ENCODE peak calls at places on chromosomes 7 and 10, in six cellular contexts. U is heart left ventricle, X is IMR-90, N is fibroblast of mammary gland, V is AG10803, M is foreskin fibroblast. J is an unnamed sample.

GRCh38 chr10:70052462-70053211 is at the start of gene MACROH2A2:
- DNase-seq in U (peak), X (peak), N (peak), V (peak), M (peak), J (peak)

GRCh38 chr7:14414274-14414986 is 425.0 kb upstream of the ETV1 start:
- DNase-seq in U (no peak), X (no peak), N (no peak), V (no peak), M (no peak), J (no peak)

GRCh38 chr7:13139436-13139835 is 452.0 kb downstream of the ARL4A start:
- DNase-seq in U (no peak), X (no peak), N (no peak), V (no peak), M (no peak), J (no peak)

GRCh38 chr10:19749185-19749729 is 67.0 kb upstream of the PLXDC2 start:
- DNase-seq in U (no peak), X (peak), N (peak), V (peak), M (peak), J (peak)

GRCh38 chr7:18352339-18353255 is 143.0 kb upstream of the HDAC9 start:
- DNase-seq in U (peak), X (peak), N (peak), V (peak), M (peak), J (peak)

GRCh38 chr10:113897693-113898618 is 43.5 kb downstream of the NHLRC2 start:
- DNase-seq in U (peak), X (no peak), N (no peak), V (peak), M (no peak), J (no peak)

GRCh38 chr10:131211965-131212619 is 99.4 kb downstream of the TCERG1L start:
- DNase-seq in U (no peak), X (no peak), N (no peak), V (no peak), M (no peak), J (no peak)

GRCh38 chr7:158432369-158433270 is 155.0 kb downstream of the PTPRN2 start:
- DNase-seq in U (no peak), X (no peak), N (peak), V (no peak), M (no peak), J (peak)

GRCh38 chr10:546971-547590 is 142.4 kb downstream of the DIP2C start:
- DNase-seq in U (no peak), X (peak), N (no peak), V (no peak), M (peak), J (peak)

GRCh38 chr7:157497744-157498541 is 161.1 kb downstream of the DNAJB6 start:
- DNase-seq in U (no peak), X (no peak), N (no peak), V (no peak), M (no peak), J (no peak)

GRCh38 chr7:99990417-99990816 is 14.6 kb upstream of the AZGP1 start:
- DNase-seq in U (no peak), X (no peak), N (no peak), V (no peak), M (no peak), J (no peak)

GRCh38 chr7:278081-278480 is 11.9 kb upstream of the FOXL3 start:
- DNase-seq in U (peak), X (no peak), N (no peak), V (no peak), M (no peak), J (no peak)

GRCh38 chr10:102384606-102385429 is 10.7 kb upstream of the NFKB2 start:
- DNase-seq in U (no peak), X (peak), N (peak), V (peak), M (peak), J (no peak)

GRCh38 chr10:121926669-121927360 is 1.0 kb downstream of the ATE1 start:
- DNase-seq in U (no peak), X (no peak), N (peak), V (peak), M (no peak), J (peak)

GRCh38 chr7:145737617-145738016 is 379.0 kb upstream of the CNTNAP2 start:
- DNase-seq in U (no peak), X (no peak), N (no peak), V (no peak), M (no peak), J (no peak)

GRCh38 chr10:132141076-132141475 is 45.7 kb upstream of the DPYSL4 start:
- DNase-seq in U (peak), X (no peak), N (no peak), V (no peak), M (no peak), J (no peak)

GRCh38 chr7:155807805-155808550 is 4.3 kb downstream of the SHH start:
- DNase-seq in U (peak), X (no peak), N (no peak), V (no peak), M (no peak), J (no peak)

DNA sequence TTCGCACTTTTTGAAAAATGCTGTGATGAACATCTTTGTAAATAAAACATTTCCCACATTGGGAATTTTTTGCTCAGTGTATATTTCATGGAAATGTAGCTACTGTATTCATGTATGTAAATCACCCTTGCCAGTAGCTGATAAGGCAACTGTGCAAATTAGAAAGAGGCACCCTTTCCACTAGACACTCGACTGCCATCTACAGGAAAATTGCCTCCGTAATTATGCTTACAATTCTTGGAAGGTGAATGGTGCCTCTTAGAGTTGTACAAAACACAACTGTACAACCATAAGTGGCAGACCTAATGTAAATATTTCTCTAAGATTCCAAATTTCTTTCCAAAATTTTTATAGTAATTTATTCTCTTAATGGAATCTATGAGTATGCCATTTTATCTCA is 491.7 kb downstream of the CCSER2 start:
- DNase-seq in U (no peak), X (no peak), N (no peak), V (no peak), M (no peak), J (no peak)
- TF ChIP-seq CTCF in U (no peak), X (peak), N (no peak), V (no peak), M (no peak), J (peak)

DNA sequence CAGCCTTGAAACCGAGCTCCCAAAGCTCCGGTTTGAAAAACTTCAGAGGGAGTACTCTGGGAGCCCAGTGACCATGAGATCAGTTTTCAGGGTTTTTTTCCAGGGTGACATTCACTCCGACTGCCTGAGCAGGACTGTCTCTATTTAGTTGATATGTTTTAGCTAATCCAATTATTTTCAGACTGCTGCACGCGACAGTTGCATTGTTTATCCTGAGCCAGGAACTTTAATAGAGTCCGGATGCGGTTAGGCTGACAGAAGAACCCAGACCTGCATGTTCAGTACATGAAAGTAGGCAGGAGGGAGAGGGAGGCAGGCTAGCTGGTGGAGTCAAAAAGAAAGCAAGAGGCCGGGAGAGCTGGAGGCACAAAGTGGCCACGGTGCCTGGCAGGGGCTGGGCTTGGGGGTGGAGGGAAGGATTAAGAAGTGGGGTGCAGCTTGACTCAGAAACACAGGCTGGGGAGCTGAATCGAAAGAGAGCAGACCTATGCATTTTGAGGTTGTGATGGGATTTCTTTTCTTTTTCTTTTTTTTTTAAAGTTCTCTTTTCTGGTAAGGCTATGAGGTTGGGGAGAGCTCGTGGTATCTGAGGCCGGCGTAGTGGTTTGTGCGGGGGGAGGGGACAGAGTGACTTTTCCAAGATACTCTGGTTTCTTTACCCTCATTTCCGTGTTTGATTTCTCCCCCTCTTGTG is 5.7 kb downstream of the GATA3 start:
- DNase-seq in U (no peak), X (peak), N (no peak), V (peak), M (no peak), J (peak)
- H3K4me3 ChIP-seq in U (no peak), X (no peak), N (no peak), V (peak), M (no peak), J (no peak)

GRCh38 chr7:27873981-27874957 is 134.3 kb downstream of the TAX1BP1 start:
- DNase-seq in U (peak), X (peak), N (peak), V (peak), M (peak), J (peak)

GRCh38 chr7:27870595-27870994 is 130.6 kb downstream of the TAX1BP1 start:
- DNase-seq in U (no peak), X (no peak), N (no peak), V (no peak), M (no peak), J (no peak)

GRCh38 chr7:27871086-27871485 is 131.1 kb downstream of the TAX1BP1 start:
- DNase-seq in U (no peak), X (no peak), N (no peak), V (no peak), M (no peak), J (no peak)

GRCh38 chr7:27872281-27873005 is 132.5 kb downstream of the TAX1BP1 start:
- DNase-seq in U (no peak), X (no peak), N (no peak), V (peak), M (no peak), J (no peak)

GRCh38 chr7:27873006-27873295 is 133.0 kb downstream of the TAX1BP1 start:
- DNase-seq in U (no peak), X (no peak), N (no peak), V (no peak), M (no peak), J (no peak)
- TF ChIP-seq CTCF in U (no peak), X (no peak), N (no peak), V (no peak), M (no peak), J (no peak)

GRCh38 chr7:74214816-74215630 is 5.2 kb downstream of the LAT2 start:
- DNase-seq in U (no peak), X (no peak), N (no peak), V (no peak), M (no peak), J (no peak)
- H3K4me3 ChIP-seq in U (no peak), X (no peak), N (no peak), V (no peak), M (no peak), J (no peak)

DNA sequence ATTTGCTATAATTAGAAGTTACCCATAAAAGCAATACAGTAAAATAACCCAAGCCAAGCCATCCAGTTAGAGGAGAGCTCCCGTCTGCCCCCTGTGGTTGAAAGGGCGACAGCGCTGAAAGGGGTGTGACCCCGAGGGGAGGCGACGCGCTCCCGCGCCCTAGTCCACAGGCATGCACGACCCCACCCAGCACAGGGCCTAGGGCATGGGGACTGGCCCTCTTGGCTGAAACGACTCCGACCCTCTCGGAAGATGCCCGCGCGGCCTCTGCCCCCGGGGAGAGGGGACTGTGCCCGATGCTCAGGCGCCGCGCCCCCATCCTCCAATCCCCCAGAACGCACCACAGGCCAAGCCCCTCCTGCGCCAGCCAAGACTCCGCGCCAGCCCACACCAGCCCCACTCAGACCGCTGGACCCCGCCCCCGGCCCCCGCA is 64.0 kb downstream of the CSGALNACT2 start:
- DNase-seq in U (no peak), X (no peak), N (peak), V (peak), M (no peak), J (no peak)
- TF ChIP-seq CTCF in U (peak), X (peak), N (peak), V (peak), M (peak), J (peak)

GRCh38 chr7:96992624-96993452 is 12.5 kb upstream of the DLX6 start:
- DNase-seq in U (no peak), X (no peak), N (no peak), V (no peak), M (no peak), J (no peak)
- H3K4me3 ChIP-seq in U (no peak), X (no peak), N (no peak), V (no peak), M (no peak), J (no peak)

DNA sequence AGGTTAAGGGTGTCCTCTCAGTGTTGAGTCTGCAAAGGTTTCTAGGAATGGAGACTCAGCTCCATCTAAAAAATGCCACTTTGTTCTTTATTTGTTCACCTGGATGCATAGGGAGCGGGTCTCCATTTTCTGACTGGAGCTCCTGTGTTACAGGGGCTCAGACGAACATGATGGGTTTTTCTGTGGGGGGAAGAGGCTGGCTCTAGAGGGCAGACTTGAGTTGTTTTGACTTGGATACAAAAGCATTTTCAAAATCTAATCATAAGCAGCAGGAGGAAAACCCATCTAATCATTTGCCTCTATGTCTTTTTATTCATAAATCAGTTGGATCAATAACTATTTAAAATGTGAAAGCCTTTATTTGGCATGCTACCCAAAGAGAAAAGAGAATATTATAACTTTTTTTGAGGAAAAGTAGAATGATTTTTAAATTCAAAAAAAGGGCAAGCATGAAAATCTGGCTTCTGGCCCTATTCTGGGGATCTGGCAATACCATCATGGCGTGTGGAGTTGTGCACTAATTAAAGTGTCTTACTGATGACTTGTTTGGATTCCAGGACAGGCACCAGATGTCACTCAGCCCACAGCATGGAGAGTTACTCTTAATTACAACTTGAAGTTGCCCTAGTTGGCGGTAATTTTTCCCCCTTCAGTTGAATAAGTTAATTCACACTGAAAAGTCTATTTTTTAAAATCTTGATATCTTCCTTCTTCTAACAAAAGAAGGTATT is 594.9 kb downstream of the REEP3 start:
- DNase-seq in U (no peak), X (no peak), N (no peak), V (no peak), M (no peak), J (peak)
- TF ChIP-seq CTCF in U (peak), X (peak), N (peak), V (peak), M (peak), J (peak)